ENCODE peak calls at places on chromosomes 11 and 22, in nine cellular contexts. U is vagina, H is testis, T is neural crest cell, R is astrocyte of the cerebellum, N is OCI-LY7, L is cardiac muscle cell, X is GM13976, M is endothelial cell of umbilical vein. F is an unnamed sample.

GRCh38 chr11:119209186-119209585 is 3.0 kb downstream of the CBL start:
- DNase-seq in U (no peak), H (no peak), T (no peak), R (no peak), N (no peak), L (no peak), X (no peak), M (no peak), F (no peak)

GRCh38 chr11:130872102-130872501 is 44.2 kb downstream of the SNX19 start:
- DNase-seq in U (no peak), H (no peak), T (no peak), R (no peak), N (no peak), L (no peak), X (no peak), M (no peak), F (no peak)

GRCh38 chr11:44972746-44973435 is 22.2 kb upstream of the TP53I11 start:
- DNase-seq in U (no peak), H (no peak), T (no peak), R (no peak), N (no peak), L (peak), X (no peak), M (no peak), F (no peak)

GRCh38 chr11:118003021-118003423 is 16.8 kb downstream of the IL10RA start:
- DNase-seq in U (no peak), H (no peak), T (no peak), R (no peak), N (peak), L (no peak), X (no peak), M (no peak), F (no peak)

GRCh38 chr11:23278121-23278520 is 417.8 kb upstream of the CCDC179 start:
- DNase-seq in U (no peak), H (no peak), T (no peak), R (peak), N (no peak), L (peak), X (no peak), M (peak), F (no peak)

GRCh38 chr11:6191733-6192132 is 7.3 kb upstream of the OR52W1 start:
- DNase-seq in U (no peak), H (no peak), T (no peak), R (no peak), N (no peak), L (no peak), X (no peak), M (no peak), F (no peak)

GRCh38 chr11:113179181-113179701 is 135.1 kb upstream of the TTC12 start:
- DNase-seq in U (no peak), H (no peak), T (no peak), R (no peak), N (no peak), L (no peak), X (no peak), M (no peak), F (no peak)

GRCh38 chr22:46262449-46263207 is 515 bp downstream of the PKDREJ start:
- DNase-seq in U (no peak), H (peak), T (peak), R (no peak), N (no peak), L (peak), X (no peak), M (peak), F (no peak)

GRCh38 chr11:10866893-10867331 is 9.1 kb upstream of the ZBED5 start:
- DNase-seq in U (no peak), H (no peak), T (no peak), R (peak), N (no peak), L (peak), X (no peak), M (no peak), F (no peak)

GRCh38 chr11:128904872-128905344 is 13.8 kb downstream of the KCNJ5 start:
- DNase-seq in U (no peak), H (no peak), T (no peak), R (no peak), N (no peak), L (no peak), X (no peak), M (peak), F (peak)

GRCh38 chr11:126645206-126645605 is 289.7 kb downstream of the ST3GAL4 start:
- DNase-seq in U (no peak), H (no peak), T (no peak), R (peak), N (no peak), L (no peak), X (no peak), M (no peak), F (no peak)

GRCh38 chr11:116513894-116514293 is 258.9 kb downstream of the BUD13 start:
- DNase-seq in U (no peak), H (peak), T (peak), R (no peak), N (no peak), L (peak), X (peak), M (peak), F (peak)

GRCh38 chr22:42152661-42153270 is 22.2 kb upstream of the CYP2D6 start:
- DNase-seq in U (no peak), H (no peak), T (no peak), R (no peak), N (no peak), L (no peak), X (no peak), M (no peak), F (no peak)

GRCh38 chr11:128968916-128969315 is 26.2 kb upstream of the TP53AIP1 start:
- DNase-seq in U (no peak), H (no peak), T (no peak), R (no peak), N (no peak), L (no peak), X (no peak), M (no peak), F (no peak)

GRCh38 chr11:94088906-94089305 is 39.7 kb upstream of the PANX1 start:
- DNase-seq in U (no peak), H (peak), T (no peak), R (no peak), N (no peak), L (no peak), X (no peak), M (no peak), F (no peak)

GRCh38 chr11:30230714-30231113 is at the start of gene FSHB:
- DNase-seq in U (no peak), H (no peak), T (no peak), R (no peak), N (no peak), L (no peak), X (no peak), M (no peak), F (no peak)

GRCh38 chr11:76214968-76215548 is 8.8 kb upstream of the WNT11 start:
- DNase-seq in U (no peak), H (no peak), T (no peak), R (no peak), N (no peak), L (no peak), X (no peak), M (no peak), F (no peak)

GRCh38 chr11:16632295-16633200 is 105.9 kb upstream of the C11orf58 start:
- DNase-seq in U (no peak), H (no peak), T (no peak), R (no peak), N (peak), L (peak), X (no peak), M (peak), F (peak)

GRCh38 chr11:107669893-107670601 is 41.8 kb downstream of the SLN start:
- DNase-seq in U (no peak), H (no peak), T (no peak), R (no peak), N (no peak), L (no peak), X (no peak), M (no peak), F (no peak)

GRCh38 chr11:134224710-134225662 is 515 bp downstream of the VPS26B start:
- DNase-seq in U (peak), H (peak), T (peak), R (no peak), N (peak), L (peak), X (peak), M (peak), F (peak)

GRCh38 chr11:69865707-69866106 is 46.5 kb upstream of the FGF3 start:
- DNase-seq in U (no peak), H (no peak), T (no peak), R (no peak), N (no peak), L (no peak), X (no peak), M (no peak), F (no peak)

GRCh38 chr11:17391493-17392355 is 3.3 kb upstream of the KCNJ11 start:
- DNase-seq in U (no peak), H (no peak), T (no peak), R (no peak), N (peak), L (no peak), X (peak), M (no peak), F (no peak)

GRCh38 chr11:13984616-13985474 is 22.3 kb downstream of the SPON1 start:
- DNase-seq in U (no peak), H (no peak), T (no peak), R (no peak), N (peak), L (peak), X (no peak), M (no peak), F (no peak)

GRCh38 chr22:48942698-48943566 is 884.7 kb downstream of the BRD1 start:
- DNase-seq in U (peak), H (peak), T (no peak), R (no peak), N (no peak), L (no peak), X (no peak), M (no peak), F (no peak)

GRCh38 chr11:121721961-121722360 is 269.2 kb upstream of the SORL1-AS1 start:
- DNase-seq in U (no peak), H (no peak), T (no peak), R (no peak), N (no peak), L (no peak), X (no peak), M (no peak), F (no peak)

GRCh38 chr11:40295466-40295865 is 1164.0 kb downstream of the LRRC4C start:
- DNase-seq in U (no peak), H (no peak), T (no peak), R (no peak), N (no peak), L (no peak), X (no peak), M (no peak), F (no peak)

GRCh38 chr11:62267050-62267449 is 2.9 kb upstream of the SCGB2A2 start:
- DNase-seq in U (no peak), H (no peak), T (no peak), R (no peak), N (no peak), L (no peak), X (no peak), M (no peak), F (no peak)

GRCh38 chr22:46024136-46024840 is 47.3 kb upstream of the WNT7B start:
- DNase-seq in U (no peak), H (no peak), T (no peak), R (no peak), N (no peak), L (no peak), X (no peak), M (no peak), F (no peak)

GRCh38 chr11:130964393-130964792 is 48.1 kb upstream of the SNX19 start:
- DNase-seq in U (no peak), H (no peak), T (no peak), R (no peak), N (no peak), L (no peak), X (no peak), M (no peak), F (no peak)

GRCh38 chr11:96464695-96465307 is 75.0 kb downstream of the JRKL start:
- DNase-seq in U (no peak), H (no peak), T (no peak), R (peak), N (peak), L (peak), X (peak), M (peak), F (no peak)

GRCh38 chr11:62853279-62853965 is 14.0 kb upstream of the WDR74 start:
- DNase-seq in U (no peak), H (no peak), T (no peak), R (no peak), N (no peak), L (no peak), X (no peak), M (no peak), F (no peak)

GRCh38 chr22:46195487-46196165 is 45.3 kb downstream of the PPARA start:
- DNase-seq in U (no peak), H (no peak), T (no peak), R (no peak), N (no peak), L (no peak), X (no peak), M (no peak), F (peak)

GRCh38 chr11:35619030-35619753 is 932 bp downstream of the FJX1 start:
- DNase-seq in U (no peak), H (peak), T (peak), R (no peak), N (no peak), L (peak), X (peak), M (peak), F (peak)

GRCh38 chr11:130181295-130182272 is 22.0 kb downstream of the ST14 start:
- DNase-seq in U (no peak), H (no peak), T (no peak), R (no peak), N (peak), L (peak), X (no peak), M (no peak), F (no peak)

GRCh38 chr11:26332572-26332915 is 614 bp downstream of the ANO3 start:
- DNase-seq in U (no peak), H (no peak), T (no peak), R (no peak), N (no peak), L (peak), X (no peak), M (no peak), F (no peak)

GRCh38 chr22:19980766-19981165 is 35.9 kb downstream of the ARVCF start:
- DNase-seq in U (no peak), H (no peak), T (no peak), R (no peak), N (no peak), L (no peak), X (no peak), M (no peak), F (no peak)

GRCh38 chr11:102254047-102254446 is 63.2 kb upstream of the BIRC3 start:
- DNase-seq in U (no peak), H (no peak), T (no peak), R (no peak), N (peak), L (no peak), X (no peak), M (no peak), F (no peak)
- TF ChIP-seq CTCF in U (no peak), H (no peak), T (peak), R (no peak), N (peak), L (peak), X (no peak), M (peak), F (no peak)

GRCh38 chr11:71252434-71252781 is at the start of gene SHANK2:
- DNase-seq in U (no peak), H (no peak), T (no peak), R (no peak), N (no peak), L (no peak), X (no peak), M (no peak), F (peak)

GRCh38 chr11:71252782-71253730 is 679 bp upstream of the SHANK2 start:
- DNase-seq in U (no peak), H (peak), T (peak), R (peak), N (no peak), L (peak), X (no peak), M (no peak), F (peak)

GRCh38 chr11:71250512-71251158 is 1.7 kb downstream of the SHANK2 start:
- DNase-seq in U (peak), H (no peak), T (no peak), R (no peak), N (no peak), L (no peak), X (no peak), M (no peak), F (no peak)

GRCh38 chr11:71251159-71251721 is 1.1 kb downstream of the SHANK2 start:
- DNase-seq in U (peak), H (no peak), T (no peak), R (no peak), N (no peak), L (peak), X (no peak), M (no peak), F (peak)

GRCh38 chr11:71251761-71252433 is 480 bp downstream of the SHANK2 start:
- DNase-seq in U (no peak), H (no peak), T (peak), R (no peak), N (peak), L (peak), X (peak), M (no peak), F (peak)
- TF ChIP-seq CTCF in U (no peak), H (peak), T (peak), R (peak), N (peak), L (peak), X (no peak), M (peak), F (peak)

GRCh38 chr22:29002603-29003002 is 59.0 kb downstream of the C22orf31 start:
- DNase-seq in U (no peak), H (no peak), T (no peak), R (no peak), N (no peak), L (no peak), X (no peak), M (no peak), F (no peak)

GRCh38 chr22:29006346-29006745 is 55.3 kb downstream of the C22orf31 start:
- DNase-seq in U (no peak), H (no peak), T (no peak), R (no peak), N (no peak), L (no peak), X (no peak), M (no peak), F (no peak)

GRCh38 chr22:29003552-29003951 is 58.1 kb downstream of the C22orf31 start:
- DNase-seq in U (no peak), H (no peak), T (no peak), R (no peak), N (no peak), L (no peak), X (no peak), M (no peak), F (no peak)

GRCh38 chr22:29003975-29004646 is 57.5 kb downstream of the C22orf31 start:
- DNase-seq in U (no peak), H (no peak), T (no peak), R (no peak), N (no peak), L (no peak), X (no peak), M (no peak), F (peak)

DNA sequence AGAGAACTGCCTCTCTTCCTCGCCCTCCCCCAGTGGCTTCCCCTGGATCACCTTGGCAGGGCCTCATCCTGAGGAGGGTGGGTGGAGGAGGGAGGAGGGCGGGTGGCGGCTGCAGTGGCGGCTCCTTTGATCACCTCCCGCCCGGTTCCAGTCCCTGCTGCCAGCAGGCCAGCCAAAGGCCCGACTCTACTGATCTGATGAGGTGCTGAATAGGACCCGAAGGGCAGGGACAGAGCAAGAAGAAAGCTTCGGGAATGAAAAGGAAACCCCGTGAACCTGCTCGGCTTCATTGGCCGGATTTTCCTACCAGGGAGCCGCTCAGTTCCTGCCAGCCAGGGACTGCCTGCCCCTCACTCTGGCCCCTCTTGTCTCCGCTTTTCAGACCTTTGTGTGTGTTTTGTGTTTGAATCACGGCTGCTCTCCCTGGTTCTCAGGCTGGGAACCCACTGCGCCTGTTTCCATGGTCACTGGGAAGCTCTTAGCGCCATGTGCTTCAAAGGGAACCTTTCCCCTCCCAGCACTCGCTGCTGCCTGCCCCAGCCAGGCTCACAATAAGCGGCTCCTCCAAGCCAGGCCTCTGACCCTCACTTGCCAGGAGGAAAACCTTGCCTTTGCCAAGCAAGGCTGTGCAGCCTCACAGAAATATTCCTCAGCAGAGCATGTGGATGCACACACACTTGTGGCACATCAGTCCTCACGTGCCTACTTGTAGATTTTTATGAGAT is 56.8 kb downstream of the C22orf31 start:
- DNase-seq in U (no peak), H (peak), T (peak), R (peak), N (no peak), L (no peak), X (no peak), M (peak), F (peak)
- TF ChIP-seq CTCF in U (no peak), H (no peak), T (no peak), R (no peak), N (no peak), L (no peak), X (no peak), M (no peak), F (no peak)

GRCh38 chr11:81658722-81659121 is 1074.9 kb downstream of the FAM181B start:
- DNase-seq in U (no peak), H (no peak), T (no peak), R (no peak), N (peak), L (peak), X (peak), M (no peak), F (no peak)
- TF ChIP-seq CTCF in U (no peak), H (peak), T (peak), R (peak), N (peak), L (peak), X (no peak), M (peak), F (no peak)

GRCh38 chr22:37728620-37729019 is 31.8 kb downstream of the TRIOBP start:
- DNase-seq in U (no peak), H (no peak), T (no peak), R (no peak), N (no peak), L (peak), X (no peak), M (no peak), F (no peak)

GRCh38 chr22:37731804-37732471 is 35.1 kb downstream of the TRIOBP start:
- DNase-seq in U (no peak), H (no peak), T (no peak), R (no peak), N (peak), L (no peak), X (no peak), M (no peak), F (peak)

GRCh38 chr22:37725551-37726239 is 28.8 kb downstream of the TRIOBP start:
- DNase-seq in U (no peak), H (no peak), T (no peak), R (no peak), N (no peak), L (no peak), X (no peak), M (no peak), F (no peak)

DNA sequence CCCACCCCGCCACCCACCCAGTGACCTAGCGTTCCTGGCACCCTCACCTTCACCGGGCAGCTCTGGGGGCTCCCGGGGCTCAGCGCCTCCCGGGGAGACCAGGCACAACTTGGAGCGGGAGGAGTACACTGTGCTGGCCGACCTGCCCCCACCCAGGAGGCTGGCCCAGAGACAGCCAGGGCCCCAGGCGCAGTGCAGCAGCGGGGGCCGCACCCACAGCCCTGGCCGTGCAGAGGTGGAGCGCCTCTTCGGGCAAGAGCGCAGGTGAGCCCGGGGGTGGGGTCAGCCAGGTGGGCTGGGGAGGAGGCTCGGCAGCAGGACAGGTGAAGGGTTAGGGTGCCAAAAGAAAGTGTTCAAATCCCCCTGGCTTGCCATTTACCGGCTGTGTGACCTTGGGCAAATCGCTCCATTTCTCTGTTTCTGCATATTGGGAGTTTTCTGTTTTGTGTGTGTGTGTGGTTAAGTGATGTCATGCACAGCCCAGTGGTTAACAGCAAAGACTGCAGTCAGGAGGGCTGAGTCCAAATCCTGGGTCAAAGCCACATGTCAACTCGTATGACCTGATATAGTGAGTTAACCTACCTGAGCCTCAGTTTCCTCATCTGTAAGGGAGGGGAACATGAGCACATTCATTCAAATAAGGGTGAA is 29.5 kb downstream of the TRIOBP start:
- DNase-seq in U (no peak), H (no peak), T (no peak), R (no peak), N (peak), L (peak), X (peak), M (no peak), F (no peak)
- TF ChIP-seq CTCF in U (no peak), H (no peak), T (no peak), R (peak), N (peak), L (peak), X (no peak), M (peak), F (no peak)

GRCh38 chr11:61254403-61255025 is 13.5 kb downstream of the PGA5 start:
- DNase-seq in U (no peak), H (peak), T (peak), R (peak), N (peak), L (peak), X (peak), M (peak), F (peak)
- TF ChIP-seq CTCF in U (peak), H (peak), T (peak), R (peak), N (peak), L (peak), X (peak), M (peak), F (peak)